ENCODE peak calls at places on chromosome 9, in nine cellular contexts. R, G, T, K, I, O, X, L and C are unnamed samples.

GRCh38 chr9:134388289-134388808 is 62.1 kb downstream of the RXRA start:
- DNase-seq in R (no peak), G (no peak), O (no peak), T (no peak), I (no peak), X (no peak), L (no peak), K (no peak), C (no peak)

GRCh38 chr9:135508211-135508820 is 7.8 kb downstream of the MRPS2 start:
- DNase-seq in G (no peak), T (no peak), X (peak), L (no peak), I (no peak), K (no peak), R (no peak), O (no peak), C (no peak)

GRCh38 chr9:133379153-133380086 is 3.3 kb downstream of the STKLD1 start:
- DNase-seq in L (no peak), T (no peak), I (no peak), X (no peak), O (no peak), R (no peak), K (no peak), G (no peak), C (peak)

GRCh38 chr9:38620483-38621433 is at the start of gene ANKRD18A:
- DNase-seq in G (no peak), X (peak), I (peak), L (peak), K (peak), O (peak), T (peak), R (peak), C (peak)

GRCh38 chr9:38246833-38247232 is 145.7 kb upstream of the ALDH1B1 start:
- DNase-seq in T (no peak), I (no peak), R (no peak), L (no peak), O (no peak), X (no peak), G (no peak), K (no peak), C (no peak)

GRCh38 chr9:72454871-72455471 is 66.4 kb upstream of the TMC1 start:
- DNase-seq in T (no peak), R (no peak), L (peak), G (no peak), O (no peak), K (no peak), X (no peak), I (no peak), C (no peak)

GRCh38 chr9:79611091-79611614 is 39.4 kb downstream of the TLE4 start:
- DNase-seq in K (peak), O (peak), R (no peak), X (no peak), I (peak), T (peak), G (no peak), L (no peak), C (no peak)

GRCh38 chr9:35490155-35490909 is 421 bp downstream of the RUSC2 start:
- DNase-seq in X (peak), K (no peak), L (no peak), R (peak), G (no peak), I (peak), T (no peak), O (peak), C (peak)

GRCh38 chr9:98905015-98905414 is 38.7 kb upstream of the COL15A1 start:
- DNase-seq in G (no peak), L (no peak), K (no peak), R (no peak), T (no peak), X (no peak), O (no peak), I (no peak), C (no peak)

GRCh38 chr9:121242219-121242954 is 25.6 kb upstream of the GSN start:
- DNase-seq in X (no peak), I (no peak), G (no peak), T (no peak), K (peak), L (no peak), R (no peak), O (no peak), C (no peak)

GRCh38 chr9:97529363-97530076 is 28.1 kb downstream of the TMOD1 start:
- DNase-seq in X (no peak), L (peak), O (peak), G (no peak), T (no peak), K (peak), R (no peak), I (no peak), C (no peak)

GRCh38 chr9:89756891-89757537 is 152.2 kb downstream of the GADD45G start:
- DNase-seq in I (no peak), L (no peak), K (no peak), O (no peak), X (peak), G (no peak), R (no peak), T (no peak), C (no peak)

GRCh38 chr9:23464275-23464674 is 361.8 kb downstream of the ELAVL2 start:
- DNase-seq in T (no peak), O (no peak), G (no peak), R (no peak), K (no peak), X (no peak), I (no peak), L (no peak), C (no peak)

GRCh38 chr9:128550770-128551651 is 1.4 kb upstream of the SPTAN1 start:
- DNase-seq in K (peak), T (no peak), O (peak), G (no peak), L (no peak), R (no peak), I (no peak), X (no peak), C (peak)

GRCh38 chr9:36017278-36017677 is 19.4 kb upstream of the RECK start:
- DNase-seq in K (no peak), L (no peak), G (no peak), T (no peak), R (no peak), X (no peak), O (no peak), I (no peak), C (no peak)

GRCh38 chr9:36738318-36738975 is 165.8 kb downstream of the MELK start:
- DNase-seq in X (peak), I (no peak), T (no peak), R (no peak), G (no peak), O (no peak), L (no peak), K (peak), C (no peak)

GRCh38 chr9:126114850-126115460 is 211.7 kb upstream of the MVB12B start:
- DNase-seq in X (no peak), R (no peak), O (no peak), T (no peak), K (no peak), I (no peak), G (no peak), L (no peak), C (no peak)

GRCh38 chr9:77808750-77809079 is 160.6 kb upstream of the GNA14 start:
- DNase-seq in X (no peak), I (no peak), K (peak), T (no peak), R (no peak), O (no peak), L (no peak), G (no peak), C (no peak)

GRCh38 chr9:18493361-18494015 is 19.5 kb downstream of the ADAMTSL1 start:
- DNase-seq in O (no peak), I (no peak), L (no peak), K (peak), R (no peak), G (no peak), T (no peak), X (no peak), C (no peak)

GRCh38 chr9:119868694-119869093 is 499.5 kb upstream of the BRINP1 start:
- DNase-seq in G (no peak), L (no peak), K (no peak), I (no peak), O (no peak), X (no peak), R (no peak), T (no peak), C (no peak)

GRCh38 chr9:35658894-35659220 is 765 bp downstream of the CCDC107 start:
- DNase-seq in T (no peak), K (peak), L (no peak), R (no peak), I (no peak), G (no peak), O (peak), X (no peak), C (no peak)

GRCh38 chr9:86354882-86355399 is 731 bp upstream of the TUT7 start:
- DNase-seq in T (no peak), G (no peak), X (no peak), I (no peak), K (no peak), O (no peak), R (peak), L (no peak), C (no peak)

GRCh38 chr9:133054966-133055365 is 6.8 kb upstream of the CEL start:
- DNase-seq in T (no peak), X (no peak), I (no peak), R (no peak), L (no peak), K (no peak), O (no peak), G (no peak), C (no peak)

GRCh38 chr9:37036237-37037136 is 2.4 kb upstream of the PAX5 start:
- DNase-seq in K (peak), G (no peak), I (peak), X (peak), L (no peak), R (no peak), O (no peak), T (no peak), C (no peak)

GRCh38 chr9:16304301-16304700 is 566.2 kb downstream of the BNC2 start:
- DNase-seq in R (no peak), T (no peak), I (no peak), G (no peak), X (no peak), K (no peak), L (no peak), O (no peak), C (no peak)

GRCh38 chr9:130220351-130220750 is 45.2 kb upstream of the HMCN2 start:
- DNase-seq in T (no peak), L (no peak), I (no peak), O (no peak), R (peak), G (no peak), X (peak), K (peak), C (no peak)

GRCh38 chr9:23123048-23123632 is 676.5 kb downstream of the DMRTA1 start:
- DNase-seq in G (no peak), T (peak), R (peak), I (peak), L (no peak), O (no peak), X (peak), K (peak), C (peak)

GRCh38 chr9:35745569-35745968 is 3.5 kb downstream of the GBA2 start:
- DNase-seq in L (no peak), X (no peak), O (no peak), I (no peak), G (no peak), K (no peak), R (no peak), T (no peak), C (no peak)

GRCh38 chr9:126009047-126009446 is 261.9 kb downstream of the PBX3 start:
- DNase-seq in R (peak), O (no peak), T (no peak), G (no peak), K (peak), X (no peak), I (peak), L (no peak), C (no peak)

GRCh38 chr9:95023217-95024003 is 294.1 kb downstream of the FANCC start:
- DNase-seq in I (no peak), K (peak), T (peak), O (peak), R (no peak), L (peak), X (no peak), G (no peak), C (no peak)

GRCh38 chr9:129343697-129344375 is 165.8 kb upstream of the IER5L start:
- DNase-seq in R (no peak), T (no peak), L (no peak), K (no peak), X (peak), I (peak), O (no peak), G (no peak), C (no peak)

GRCh38 chr9:76321185-76321828 is 72.9 kb downstream of the RFK start:
- DNase-seq in T (peak), L (no peak), O (peak), R (no peak), X (no peak), I (no peak), G (no peak), K (peak), C (no peak)

GRCh38 chr9:8679405-8679951 is 879.9 kb upstream of the DMAC1 start:
- DNase-seq in X (no peak), L (no peak), I (no peak), G (no peak), T (no peak), O (no peak), R (no peak), K (no peak), C (no peak)

GRCh38 chr9:134024828-134025605 is at the start of gene BRD3OS:
- DNase-seq in G (peak), T (peak), X (peak), K (peak), R (peak), O (peak), I (peak), L (peak), C (peak)

GRCh38 chr9:134396258-134396742 is 70.0 kb downstream of the RXRA start:
- DNase-seq in T (no peak), G (no peak), X (no peak), R (no peak), I (peak), K (no peak), L (no peak), O (no peak), C (no peak)

GRCh38 chr9:130535818-130536521 is 43.4 kb upstream of the FUBP3 start:
- DNase-seq in R (no peak), L (peak), I (peak), G (no peak), O (no peak), K (peak), X (no peak), T (no peak), C (no peak)